ENCODE peak calls at places on chromosomes 13 and 19, in four cellular contexts. D, G, H and C are unnamed samples.

GRCh38 chr19:35446194-35446593 is 1.9 kb upstream of the FFAR2 start:
- DNase-seq in H (no peak), D (no peak), G (no peak), C (no peak)

GRCh38 chr19:49014870-49015255 is 2.0 kb downstream of the LHB start:
- DNase-seq in G (no peak), H (no peak), D (no peak), C (no peak)

GRCh38 chr13:71856548-71856947 is 10.5 kb downstream of the DACH1 start:
- DNase-seq in H (no peak), G (no peak), D (no peak), C (no peak)

GRCh38 chr13:106234656-106235055 is 300.8 kb downstream of the EFNB2 start:
- DNase-seq in D (no peak), H (no peak), G (no peak), C (no peak)

GRCh38 chr13:41386206-41386605 is 71.1 kb upstream of the RGCC start:
- DNase-seq in D (no peak), G (no peak), H (no peak), C (no peak)

GRCh38 chr13:80586356-80586755 is 245.4 kb upstream of the SPRY2 start:
- DNase-seq in G (no peak), D (no peak), H (no peak), C (no peak)

GRCh38 chr19:4851551-4852290 is 15.7 kb downstream of the PLIN3 start:
- DNase-seq in G (peak; percentile 94), D (no peak), H (peak; percentile 68), C (peak; percentile 84)

GRCh38 chr13:65660696-65661095 is 1569.4 kb downstream of the PCDH9 start:
- DNase-seq in D (no peak), G (no peak), H (no peak), C (no peak)

GRCh38 chr19:34155686-34156085 is 16.6 kb upstream of the LSM14A start:
- DNase-seq in D (no peak), H (no peak), G (no peak), C (no peak)

GRCh38 chr13:28375250-28375930 is 119.5 kb downstream of the FLT1 start:
- DNase-seq in H (no peak), D (no peak), G (no peak), C (no peak)

GRCh38 chr19:29784598-29785223 is 27.1 kb upstream of the CCNE1 start:
- DNase-seq in H (no peak), D (no peak), G (no peak), C (no peak)

GRCh38 chr19:6038634-6039405 is 60.9 kb upstream of the RANBP3 start:
- DNase-seq in H (peak; percentile 62), D (peak; percentile 82), G (no peak), C (peak; percentile 56)

GRCh38 chr19:13848811-13849241 is 28.1 kb upstream of the NANOS3 start:
- DNase-seq in G (no peak), D (no peak), H (no peak), C (no peak)

GRCh38 chr13:49635599-49636433 is 7.5 kb downstream of the ARL11 start:
- DNase-seq in D (peak; percentile 39), G (peak; percentile 58), H (no peak), C (no peak)

GRCh38 chr13:32311188-32311897 is 3.8 kb downstream of the ZAR1L start:
- DNase-seq in G (no peak), H (no peak), D (no peak), C (no peak)

GRCh38 chr13:30713133-30713532 is 22.2 kb upstream of the ALOX5AP start:
- DNase-seq in H (no peak), D (no peak), G (no peak), C (no peak)

GRCh38 chr13:60044321-60044720 is 119.4 kb downstream of the DIAPH3 start:
- DNase-seq in D (no peak), H (no peak), G (no peak), C (no peak)

GRCh38 chr19:54030895-54031586 is 32.7 kb downstream of the VSTM1 start:
- DNase-seq in D (no peak), H (no peak), G (no peak), C (no peak)

GRCh38 chr19:1275260-1275975 is at the start of gene FAM174C:
- DNase-seq in H (peak; percentile 97), D (peak; percentile 87), G (peak; percentile 92), C (peak; percentile 99)
- TF ChIP-seq POLR2A in H (peak; percentile 80), D (peak; percentile 89), G (peak; percentile 93), C (peak; percentile 93)

DNA sequence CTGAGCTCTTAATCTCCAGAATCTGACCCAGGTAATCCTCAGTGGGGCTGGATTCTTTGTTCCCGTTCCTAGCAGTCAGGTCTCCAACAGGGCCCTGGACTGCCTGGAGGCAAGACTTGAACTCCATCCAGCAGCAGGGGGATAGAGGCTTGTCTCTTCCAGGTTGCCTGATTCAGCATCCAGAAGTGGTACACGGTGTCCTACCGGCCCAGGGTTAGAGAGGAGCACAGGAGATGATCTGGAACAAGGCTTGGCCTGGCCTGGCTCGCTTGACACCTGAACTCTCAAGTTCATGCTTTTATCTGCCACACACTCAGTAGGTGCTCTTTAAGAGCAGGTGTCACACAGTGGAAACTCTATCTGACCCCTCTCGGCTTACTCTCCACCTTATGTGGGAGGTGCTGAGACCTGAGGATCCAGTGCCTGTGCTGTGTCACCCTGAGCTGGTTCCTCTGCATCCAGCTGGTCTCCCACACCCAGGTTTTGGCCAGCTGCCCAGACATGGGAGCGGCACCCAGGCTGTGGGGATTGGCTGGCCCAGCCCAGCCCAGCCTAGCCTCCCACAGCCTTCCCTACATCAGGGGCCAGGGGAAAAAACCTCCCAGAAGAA is at the start of gene CYP4F3:
- DNase-seq in G (no peak), D (no peak), H (no peak), C (no peak)
- TF ChIP-seq TAF1 in G (no peak), D (no peak), H (no peak), C (no peak)

GRCh38 chr19:50383307-50383851 is 768 bp upstream of the POLD1 start:
- DNase-seq in G (no peak), D (no peak), H (no peak), C (no peak)
- TF ChIP-seq POLR2A in G (no peak), D (no peak), H (no peak), C (no peak)

GRCh38 chr19:18889949-18890745 is 5.8 kb downstream of the CERS1 start:
- DNase-seq in D (no peak), H (no peak), G (no peak), C (no peak)
- TF ChIP-seq TAF1 in D (no peak), H (no peak), G (no peak), C (no peak)

DNA sequence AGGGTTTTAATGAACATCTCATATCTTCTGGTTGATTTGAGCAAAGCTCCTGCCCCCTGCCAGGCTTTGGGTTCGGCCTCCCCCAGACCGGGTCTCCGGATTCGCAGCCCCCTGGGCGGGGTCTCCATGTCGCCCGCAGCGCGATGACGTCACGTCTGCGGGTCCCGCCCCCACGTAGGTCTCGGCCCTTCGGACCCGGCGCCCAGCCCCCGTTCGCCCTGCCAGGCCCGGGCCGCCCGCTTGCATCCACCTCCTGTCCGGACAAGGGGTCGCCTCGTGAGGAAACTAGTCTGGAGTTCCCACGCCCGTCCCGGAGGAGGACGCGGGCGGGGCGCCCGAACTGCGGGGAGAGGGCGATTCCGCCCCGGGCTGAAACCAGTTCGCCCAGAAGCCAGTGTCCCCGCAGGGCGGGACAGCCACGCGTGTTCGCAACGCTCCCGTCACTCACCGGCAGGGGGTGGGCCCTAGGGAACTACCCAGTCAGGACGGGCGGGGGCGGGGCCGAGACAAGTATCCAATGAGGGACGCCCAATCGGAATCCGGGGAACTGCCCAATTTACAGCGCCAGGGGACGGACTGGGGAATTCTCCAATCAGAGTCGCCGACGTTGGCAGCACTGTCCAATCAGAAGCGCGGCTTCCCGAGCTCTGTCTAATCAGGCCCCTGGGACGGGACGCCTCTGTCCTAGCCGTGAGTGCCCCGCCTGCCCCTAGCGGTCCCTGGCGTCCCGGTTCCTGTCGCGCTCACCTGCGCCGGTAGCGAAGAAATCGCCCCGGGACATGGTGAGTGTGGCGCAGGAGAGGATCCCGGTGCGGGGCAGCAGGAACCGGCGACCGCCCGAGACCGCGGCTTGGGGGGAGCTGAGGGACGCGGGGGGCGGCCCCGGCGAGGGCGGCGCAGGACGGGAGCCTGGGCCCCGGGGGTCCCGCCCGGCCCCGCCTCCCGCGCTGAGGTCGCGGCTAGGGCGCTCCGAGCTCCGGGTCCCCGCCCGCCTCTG is at the start of gene ZNF555:
- DNase-seq in D (peak; percentile 97), G (peak; percentile 97), H (peak; percentile 88), C (peak; percentile 95)
- TF ChIP-seq POLR2A in D (peak; percentile 64), G (no peak), H (no peak), C (no peak)

DNA sequence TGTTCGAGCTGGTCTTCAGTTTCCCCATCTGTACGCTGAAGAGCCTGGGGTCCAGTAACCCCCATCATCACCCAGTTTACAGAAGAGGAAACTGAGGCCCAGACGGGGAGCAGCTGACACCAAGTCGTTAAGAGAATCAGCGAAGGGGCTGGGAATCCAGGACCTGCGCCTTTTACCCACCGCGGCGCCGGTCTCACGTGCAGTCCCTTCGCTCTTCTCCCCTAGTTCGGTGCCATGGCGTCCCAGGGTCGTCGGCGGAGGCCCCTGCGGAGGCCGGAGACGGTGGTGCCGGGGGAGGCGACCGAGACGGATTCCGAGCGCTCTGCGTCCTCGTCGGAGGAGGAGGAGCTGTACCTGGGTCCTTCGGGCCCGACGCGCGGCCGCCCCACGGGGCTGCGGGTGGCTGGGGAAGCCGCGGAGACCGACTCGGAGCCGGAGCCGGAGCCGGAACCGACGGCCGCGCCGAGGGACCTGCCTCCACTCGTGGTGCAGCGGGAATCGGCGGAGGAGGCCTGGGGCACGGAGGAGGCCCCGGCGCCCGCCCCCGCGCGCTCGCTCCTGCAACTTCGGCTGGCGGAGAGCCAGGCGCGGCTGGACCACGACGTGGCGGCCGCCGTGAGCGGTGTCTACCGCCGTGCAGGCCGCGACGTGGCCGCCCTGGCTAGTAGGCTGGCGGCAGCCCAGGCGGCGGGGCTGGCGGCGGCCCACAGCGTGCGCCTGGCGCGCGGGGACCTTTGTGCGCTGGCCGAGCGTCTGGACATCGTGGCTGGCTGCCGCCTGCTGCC is 671 bp downstream of the BLOC1S3 start:
- DNase-seq in G (no peak), H (no peak), D (no peak), C (no peak)
- TF ChIP-seq TAF1 in G (no peak), H (no peak), D (no peak), C (no peak)

GRCh38 chr19:44948237-44948636 is 2.4 kb downstream of the APOC2 start:
- DNase-seq in G (no peak), H (no peak), D (no peak), C (no peak)
- TF ChIP-seq POLR2A in G (no peak), H (no peak), D (no peak), C (no peak)

GRCh38 chr13:52974711-52975110 is 53.9 kb upstream of the OLFM4 start:
- DNase-seq in H (no peak), G (no peak), D (no peak), C (no peak)
- TF ChIP-seq TAF1 in H (no peak), G (no peak), D (no peak), C (no peak)

DNA sequence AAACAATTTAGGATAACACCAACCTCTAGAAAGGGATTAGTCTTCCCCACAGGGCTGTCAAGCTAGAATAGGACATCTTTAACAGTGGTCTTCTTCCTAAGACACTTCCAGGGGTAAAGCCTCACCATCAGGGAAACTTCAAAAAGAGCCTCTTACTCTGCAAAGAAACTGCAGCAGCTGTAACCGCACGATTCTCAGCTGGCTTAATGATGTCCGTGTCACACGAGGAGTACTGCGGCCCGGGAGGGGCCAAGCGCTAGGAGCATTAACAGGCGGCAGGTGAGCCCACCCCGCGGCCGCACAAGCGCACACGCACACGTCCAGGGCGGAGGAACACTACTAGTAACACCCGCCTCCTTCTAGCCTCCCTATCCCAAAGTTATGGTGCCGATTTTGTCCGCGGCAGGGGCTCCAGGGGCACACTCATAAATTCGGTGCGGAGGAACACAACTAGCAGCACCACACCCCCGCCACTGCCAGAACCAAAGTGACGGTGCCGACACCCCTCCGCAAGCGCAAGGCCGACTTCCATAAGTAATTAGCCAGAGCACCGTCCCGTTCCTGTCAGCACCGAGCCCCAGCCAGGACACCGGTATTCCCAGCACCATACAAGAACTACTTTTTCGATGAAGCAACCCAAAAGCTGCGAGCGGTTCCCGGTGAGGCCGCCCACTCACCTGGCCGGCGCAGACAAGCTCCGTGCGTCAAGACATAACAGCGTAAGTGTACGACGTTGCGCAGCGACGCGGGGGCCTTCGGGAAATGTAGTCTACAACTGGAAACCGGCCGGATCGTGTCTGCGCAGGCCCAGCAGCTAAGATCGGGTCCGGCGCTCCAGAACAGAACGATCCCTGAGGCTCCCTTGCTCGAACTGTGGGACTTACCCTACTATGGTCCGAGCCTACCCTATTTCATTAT is at the start of the genes ZNF540 and ZNF571:
- DNase-seq in D (peak; percentile 73), H (peak; percentile 64), G (peak; percentile 89), C (peak; percentile 53)
- TF ChIP-seq POLR2A in D (peak; percentile 47), H (peak; percentile 63), G (no peak), C (no peak)